ENCODE peak calls at places on chromosomes 2 and 18, in nine cellular contexts. K, T, Z, L, H, J, Q, B and V are unnamed samples.

GRCh38 chr2:129103922-129104878 is 785.5 kb upstream of the HS6ST1 start:
- DNase-seq in K (no peak), T (no peak), Z (no peak), L (no peak), H (no peak), J (no peak), Q (no peak), B (no peak), V (no peak)

GRCh38 chr2:84676295-84676694 is 160.0 kb downstream of the DNAH6 start:
- DNase-seq in K (no peak), T (no peak), Z (no peak), L (no peak), H (no peak), J (no peak), Q (no peak), B (no peak), V (no peak)

GRCh38 chr2:231677632-231678104 is 30.7 kb upstream of the PTMA start:
- DNase-seq in K (peak; percentile 97), T (peak; percentile 85), Z (peak; percentile 81), L (peak; percentile 88), H (peak; percentile 63), J (peak; percentile 85), Q (peak; percentile 91), B (peak; percentile 83), V (peak; percentile 56)

GRCh38 chr2:29058082-29058481 is 16.2 kb downstream of the PCARE start:
- DNase-seq in K (no peak), T (no peak), Z (no peak), L (no peak), H (no peak), J (peak; percentile 23), Q (no peak), B (no peak), V (no peak)

GRCh38 chr2:20551231-20551944 is 99.5 kb downstream of the HS1BP3 start:
- DNase-seq in K (no peak), T (no peak), Z (no peak), L (no peak), H (no peak), J (no peak), Q (no peak), B (no peak), V (no peak)

GRCh38 chr2:24482972-24483300 is 8.1 kb upstream of the NCOA1 start:
- DNase-seq in K (no peak), T (no peak), Z (no peak), L (peak; percentile 8), H (no peak), J (no peak), Q (no peak), B (no peak), V (no peak)

GRCh38 chr2:112962308-112963175 is 15.3 kb upstream of the IL36G start:
- DNase-seq in K (no peak), T (no peak), Z (no peak), L (no peak), H (no peak), J (no peak), Q (no peak), B (no peak), V (no peak)

GRCh38 chr18:51603111-51603510 is 405.6 kb upstream of the MEX3C start:
- DNase-seq in K (no peak), T (no peak), Z (no peak), L (no peak), H (no peak), J (no peak), Q (no peak), B (no peak), V (no peak)

GRCh38 chr2:238817382-238817781 is 30.5 kb upstream of the TWIST2 start:
- DNase-seq in K (no peak), T (no peak), Z (no peak), L (no peak), H (no peak), J (no peak), Q (no peak), B (no peak), V (no peak)

GRCh38 chr18:54149078-54149697 is 75.3 kb downstream of the MBD2 start:
- DNase-seq in K (no peak), T (no peak), Z (peak; percentile 42), L (peak; percentile 93), H (no peak), J (no peak), Q (peak; percentile 21), B (peak; percentile 58), V (no peak)

GRCh38 chr2:144943986-144944385 is 424.1 kb upstream of the ZEB2 start:
- DNase-seq in K (no peak), T (no peak), Z (no peak), L (peak; percentile 55), H (no peak), J (no peak), Q (no peak), B (no peak), V (no peak)

GRCh38 chr18:57961876-57962505 is 82.0 kb upstream of the NEDD4L start:
- DNase-seq in K (no peak), T (no peak), Z (no peak), L (no peak), H (no peak), J (no peak), Q (no peak), B (no peak), V (no peak)

GRCh38 chr2:59354498-59354897 is 1113.4 kb upstream of the FANCL start:
- DNase-seq in K (no peak), T (no peak), Z (no peak), L (no peak), H (no peak), J (no peak), Q (no peak), B (no peak), V (no peak)

GRCh38 chr2:88563134-88563533 is 64.1 kb downstream of the EIF2AK3 start:
- DNase-seq in K (peak; percentile 19), T (no peak), Z (no peak), L (peak; percentile 82), H (no peak), J (no peak), Q (no peak), B (no peak), V (no peak)

GRCh38 chr2:218009191-218010114 is 6.7 kb upstream of the TNS1 start:
- DNase-seq in K (no peak), T (no peak), Z (no peak), L (no peak), H (peak; percentile 25), J (no peak), Q (no peak), B (no peak), V (no peak)

GRCh38 chr18:49444599-49444998 is 15.8 kb downstream of the DYM start:
- DNase-seq in K (no peak), T (no peak), Z (no peak), L (no peak), H (no peak), J (no peak), Q (no peak), B (no peak), V (no peak)

GRCh38 chr2:189152476-189152875 is 27.1 kb downstream of the COL5A2 start:
- DNase-seq in K (no peak), T (peak; percentile 13), Z (no peak), L (peak; percentile 46), H (no peak), J (no peak), Q (no peak), B (no peak), V (no peak)

GRCh38 chr18:31510319-31510718 is 12.3 kb downstream of the DSG2 start:
- DNase-seq in K (no peak), T (no peak), Z (no peak), L (no peak), H (no peak), J (no peak), Q (no peak), B (no peak), V (no peak)

GRCh38 chr2:207528980-207529329 is 807 bp upstream of the CREB1 start:
- DNase-seq in K (peak; percentile 51), T (no peak), Z (peak; percentile 48), L (peak; percentile 50), H (peak; percentile 31), J (peak; percentile 37), Q (peak; percentile 78), B (peak; percentile 38), V (no peak)

GRCh38 chr2:218229239-218229638 is 12.2 kb downstream of the ARPC2 start:
- DNase-seq in K (peak; percentile 77), T (no peak), Z (no peak), L (peak; percentile 90), H (no peak), J (no peak), Q (peak; percentile 94), B (peak; percentile 38), V (peak; percentile 65)

GRCh38 chr2:126849486-126849885 is 49.2 kb upstream of the TEX51 start:
- DNase-seq in K (no peak), T (no peak), Z (no peak), L (no peak), H (no peak), J (no peak), Q (no peak), B (no peak), V (no peak)

GRCh38 chr2:22807876-22808275 is 577.1 kb upstream of the KLHL29 start:
- DNase-seq in K (no peak), T (no peak), Z (no peak), L (no peak), H (no peak), J (no peak), Q (no peak), B (no peak), V (no peak)

GRCh38 chr2:204180671-204181070 is 244.1 kb downstream of the ICOS start:
- DNase-seq in K (no peak), T (no peak), Z (no peak), L (no peak), H (no peak), J (no peak), Q (no peak), B (no peak), V (no peak)

GRCh38 chr2:201406077-201406662 is 45.1 kb downstream of the TRAK2 start:
- DNase-seq in K (peak; percentile 81), T (no peak), Z (no peak), L (peak; percentile 93), H (no peak), J (no peak), Q (peak; percentile 55), B (no peak), V (no peak)

GRCh38 chr2:219252084-219252483 is 959 bp upstream of the TUBA4B start:
- DNase-seq in K (no peak), T (no peak), Z (peak; percentile 18), L (no peak), H (no peak), J (peak; percentile 53), Q (no peak), B (no peak), V (no peak)

GRCh38 chr2:84959045-84959493 is 11.9 kb upstream of the KCMF1 start:
- DNase-seq in K (no peak), T (no peak), Z (no peak), L (peak; percentile 68), H (no peak), J (no peak), Q (no peak), B (no peak), V (peak; percentile 22)

GRCh38 chr18:25351773-25352628 is at the start of gene ZNF521:
- DNase-seq in K (peak; percentile 93), T (peak; percentile 77), Z (peak; percentile 7), L (peak; percentile 92), H (peak; percentile 86), J (peak; percentile 89), Q (peak; percentile 72), B (peak; percentile 69), V (peak; percentile 88)

GRCh38 chr2:174328309-174329156 is 6.2 kb upstream of the SP9 start:
- DNase-seq in K (no peak), T (no peak), Z (no peak), L (no peak), H (no peak), J (no peak), Q (no peak), B (no peak), V (no peak)

GRCh38 chr2:231185050-231185725 is 13.2 kb upstream of the ARMC9 start:
- DNase-seq in K (no peak), T (no peak), Z (no peak), L (peak; percentile 44), H (no peak), J (no peak), Q (peak; percentile 38), B (no peak), V (no peak)